ENCODE peak calls at places on chromosome 1, in four cellular contexts. One of them, this sample, is unnamed.

GRCh38 chr1:4959216-4959615 is 304.8 kb downstream of the AJAP1 start:
- DNase-seq in CD4-positive, alpha-beta memory T cell: no peak
- DNase-seq in astrocyte of the hippocampus: no peak
- DNase-seq in ovary: no peak
- DNase-seq in this sample: no peak

GRCh38 chr1:54397090-54397591 is 9.1 kb downstream of the SSBP3 start:
- DNase-seq in CD4-positive, alpha-beta memory T cell: no peak
- DNase-seq in astrocyte of the hippocampus: peak; percentile 42
- DNase-seq in ovary: peak; percentile 60
- DNase-seq in this sample: no peak

GRCh38 chr1:182685186-182685585 is 799 bp upstream of the RGS8 start:
- DNase-seq in CD4-positive, alpha-beta memory T cell: no peak
- DNase-seq in astrocyte of the hippocampus: no peak
- DNase-seq in ovary: no peak
- DNase-seq in this sample: no peak

GRCh38 chr1:237041795-237042466 is at the start of gene RYR2:
- DNase-seq in CD4-positive, alpha-beta memory T cell: no peak
- DNase-seq in astrocyte of the hippocampus: peak; percentile 40
- DNase-seq in ovary: peak; percentile 70
- DNase-seq in this sample: no peak

GRCh38 chr1:181662606-181663005 is 179.3 kb downstream of the CACNA1E start:
- DNase-seq in CD4-positive, alpha-beta memory T cell: no peak
- DNase-seq in astrocyte of the hippocampus: no peak
- DNase-seq in ovary: no peak
- DNase-seq in this sample: no peak

GRCh38 chr1:48610628-48611542 is 138.9 kb upstream of the SPATA6 start:
- DNase-seq in CD4-positive, alpha-beta memory T cell: no peak
- DNase-seq in astrocyte of the hippocampus: peak; percentile 78
- DNase-seq in ovary: peak; percentile 14
- DNase-seq in this sample: no peak

GRCh38 chr1:116374340-116375164 is 1.5 kb downstream of the ATP1A1 start:
- DNase-seq in CD4-positive, alpha-beta memory T cell: peak; percentile 37
- DNase-seq in astrocyte of the hippocampus: peak; percentile 46
- DNase-seq in ovary: no peak
- DNase-seq in this sample: no peak

GRCh38 chr1:44284184-44284583 is 70.9 kb downstream of the ERI3 start:
- DNase-seq in CD4-positive, alpha-beta memory T cell: no peak
- DNase-seq in astrocyte of the hippocampus: no peak
- DNase-seq in ovary: no peak
- DNase-seq in this sample: no peak

GRCh38 chr1:204573563-204573925 is 57.3 kb downstream of the MDM4 start:
- DNase-seq in CD4-positive, alpha-beta memory T cell: no peak
- DNase-seq in astrocyte of the hippocampus: peak; percentile 27
- DNase-seq in ovary: no peak
- DNase-seq in this sample: no peak

GRCh38 chr1:185063719-185064118 is 18.4 kb downstream of the RNF2 start:
- DNase-seq in CD4-positive, alpha-beta memory T cell: no peak
- DNase-seq in astrocyte of the hippocampus: no peak
- DNase-seq in ovary: no peak
- DNase-seq in this sample: no peak

GRCh38 chr1:4021895-4022268 is 121.8 kb upstream of the C1orf174 start:
- DNase-seq in CD4-positive, alpha-beta memory T cell: no peak
- DNase-seq in astrocyte of the hippocampus: no peak
- DNase-seq in ovary: no peak
- DNase-seq in this sample: no peak

GRCh38 chr1:117240547-117240946 is 29.8 kb upstream of the VTCN1 start:
- DNase-seq in CD4-positive, alpha-beta memory T cell: no peak
- DNase-seq in astrocyte of the hippocampus: no peak
- DNase-seq in ovary: no peak
- DNase-seq in this sample: no peak

GRCh38 chr1:88029142-88029541 is 654.9 kb upstream of the PKN2 start:
- DNase-seq in CD4-positive, alpha-beta memory T cell: no peak
- DNase-seq in astrocyte of the hippocampus: no peak
- DNase-seq in ovary: no peak
- DNase-seq in this sample: no peak

GRCh38 chr1:98088361-98088760 is 167.5 kb upstream of the DPYD start:
- DNase-seq in CD4-positive, alpha-beta memory T cell: no peak
- DNase-seq in astrocyte of the hippocampus: no peak
- DNase-seq in ovary: no peak
- DNase-seq in this sample: no peak

GRCh38 chr1:116218922-116219321 is 107.7 kb downstream of the MAB21L3 start:
- DNase-seq in CD4-positive, alpha-beta memory T cell: no peak
- DNase-seq in astrocyte of the hippocampus: no peak
- DNase-seq in ovary: no peak
- DNase-seq in this sample: no peak

GRCh38 chr1:13498553-13498952 is 15.2 kb downstream of the LRRC38 start:
- DNase-seq in CD4-positive, alpha-beta memory T cell: no peak
- DNase-seq in astrocyte of the hippocampus: no peak
- DNase-seq in ovary: no peak
- DNase-seq in this sample: no peak

GRCh38 chr1:153612755-153613331 is at the start of gene S100A16:
- DNase-seq in CD4-positive, alpha-beta memory T cell: no peak
- DNase-seq in astrocyte of the hippocampus: peak; percentile 88
- DNase-seq in ovary: peak; percentile 84
- DNase-seq in this sample: no peak

GRCh38 chr1:173499729-173500128 is 22.6 kb downstream of the PRDX6 start:
- DNase-seq in CD4-positive, alpha-beta memory T cell: no peak
- DNase-seq in astrocyte of the hippocampus: no peak
- DNase-seq in ovary: no peak
- DNase-seq in this sample: no peak

GRCh38 chr1:215517441-215517891 is 49.6 kb upstream of the KCTD3 start:
- DNase-seq in CD4-positive, alpha-beta memory T cell: no peak
- DNase-seq in astrocyte of the hippocampus: peak; percentile 73
- DNase-seq in ovary: no peak
- DNase-seq in this sample: no peak

GRCh38 chr1:150066838-150067183 is 765 bp upstream of the VPS45 start:
- DNase-seq in CD4-positive, alpha-beta memory T cell: peak; percentile 11
- DNase-seq in astrocyte of the hippocampus: no peak
- DNase-seq in ovary: peak; percentile 75
- DNase-seq in this sample: no peak

GRCh38 chr1:85577421-85578320 is 2.9 kb upstream of the CCN1 start:
- DNase-seq in CD4-positive, alpha-beta memory T cell: no peak
- DNase-seq in astrocyte of the hippocampus: no peak
- DNase-seq in ovary: peak; percentile 41
- DNase-seq in this sample: no peak

GRCh38 chr1:105073660-105074059 is 1324.0 kb downstream of the AMY1C start:
- DNase-seq in CD4-positive, alpha-beta memory T cell: no peak
- DNase-seq in astrocyte of the hippocampus: no peak
- DNase-seq in ovary: no peak
- DNase-seq in this sample: no peak

GRCh38 chr1:58401991-58402390 is 144.5 kb downstream of the OMA1 start:
- DNase-seq in CD4-positive, alpha-beta memory T cell: no peak
- DNase-seq in astrocyte of the hippocampus: no peak
- DNase-seq in ovary: no peak
- DNase-seq in this sample: no peak

GRCh38 chr1:241639653-241640148 is 468 bp downstream of the CHML start:
- DNase-seq in CD4-positive, alpha-beta memory T cell: no peak
- DNase-seq in astrocyte of the hippocampus: no peak
- DNase-seq in ovary: no peak
- DNase-seq in this sample: no peak

GRCh38 chr1:246351726-246352125 is 155.4 kb downstream of the SMYD3 start:
- DNase-seq in CD4-positive, alpha-beta memory T cell: no peak
- DNase-seq in astrocyte of the hippocampus: no peak
- DNase-seq in ovary: no peak
- DNase-seq in this sample: no peak

GRCh38 chr1:54854376-54855020 is 32.5 kb downstream of the DHCR24 start:
- DNase-seq in CD4-positive, alpha-beta memory T cell: no peak
- DNase-seq in astrocyte of the hippocampus: peak; percentile 33
- DNase-seq in ovary: no peak
- DNase-seq in this sample: no peak

GRCh38 chr1:156618853-156619581 is at the start of gene HAPLN2:
- DNase-seq in CD4-positive, alpha-beta memory T cell: no peak
- DNase-seq in astrocyte of the hippocampus: peak; percentile 32
- DNase-seq in ovary: no peak
- DNase-seq in this sample: no peak

GRCh38 chr1:93033029-93033428 is 46.1 kb upstream of the MTF2 start:
- DNase-seq in CD4-positive, alpha-beta memory T cell: no peak
- DNase-seq in astrocyte of the hippocampus: no peak
- DNase-seq in ovary: no peak
- DNase-seq in this sample: no peak

GRCh38 chr1:61226791-61227567 is 144.6 kb downstream of the NFIA start:
- DNase-seq in CD4-positive, alpha-beta memory T cell: no peak
- DNase-seq in astrocyte of the hippocampus: no peak
- DNase-seq in ovary: no peak
- DNase-seq in this sample: no peak

GRCh38 chr1:248739580-248740205 is 15.9 kb downstream of the LYPD8 start:
- DNase-seq in CD4-positive, alpha-beta memory T cell: no peak
- DNase-seq in astrocyte of the hippocampus: no peak
- DNase-seq in ovary: no peak
- DNase-seq in this sample: no peak

GRCh38 chr1:27522148-27522859 is 32.3 kb upstream of the WASF2 start:
- DNase-seq in CD4-positive, alpha-beta memory T cell: peak; percentile 63
- DNase-seq in astrocyte of the hippocampus: peak; percentile 49
- DNase-seq in ovary: no peak
- DNase-seq in this sample: no peak

GRCh38 chr1:99598738-99599411 is 47.0 kb upstream of the PALMD start:
- DNase-seq in CD4-positive, alpha-beta memory T cell: no peak
- DNase-seq in astrocyte of the hippocampus: peak; percentile 7
- DNase-seq in ovary: peak; percentile 27
- DNase-seq in this sample: no peak

GRCh38 chr1:156458181-156458503 is 42.4 kb downstream of the MEF2D start:
- DNase-seq in CD4-positive, alpha-beta memory T cell: no peak
- DNase-seq in astrocyte of the hippocampus: peak; percentile 63
- DNase-seq in ovary: no peak
- DNase-seq in this sample: no peak

GRCh38 chr1:168623003-168623828 is 46.8 kb downstream of the XCL1 start:
- DNase-seq in CD4-positive, alpha-beta memory T cell: no peak
- DNase-seq in astrocyte of the hippocampus: peak; percentile 47
- DNase-seq in ovary: no peak
- DNase-seq in this sample: no peak

GRCh38 chr1:10734900-10735602 is 61.4 kb downstream of the CASZ1 start:
- DNase-seq in CD4-positive, alpha-beta memory T cell: no peak
- DNase-seq in astrocyte of the hippocampus: peak; percentile 49
- DNase-seq in ovary: no peak
- DNase-seq in this sample: no peak

GRCh38 chr1:157147906-157148717 is 9.9 kb upstream of the ETV3 start:
- DNase-seq in CD4-positive, alpha-beta memory T cell: no peak
- DNase-seq in astrocyte of the hippocampus: peak; percentile 37
- DNase-seq in ovary: no peak
- DNase-seq in this sample: no peak

GRCh38 chr1:151039527-151039926 is 3.1 kb downstream of the BNIPL start:
- DNase-seq in CD4-positive, alpha-beta memory T cell: no peak
- DNase-seq in astrocyte of the hippocampus: no peak
- DNase-seq in ovary: no peak
- DNase-seq in this sample: no peak

GRCh38 chr1:176619261-176619660 is 156.3 kb downstream of the PAPPA2 start:
- DNase-seq in CD4-positive, alpha-beta memory T cell: no peak
- DNase-seq in astrocyte of the hippocampus: peak; percentile 25
- DNase-seq in ovary: no peak
- DNase-seq in this sample: no peak

GRCh38 chr1:64877151-64877550 is 89.2 kb downstream of the JAK1 start:
- DNase-seq in CD4-positive, alpha-beta memory T cell: peak; percentile 86
- DNase-seq in astrocyte of the hippocampus: no peak
- DNase-seq in ovary: no peak
- DNase-seq in this sample: no peak

This sample was measured in naive B cell.